ENCODE peak calls at places on chromosomes 6 and 20, in seven cellular contexts. P is stimulated activated effector memory CD8-positive, alpha-beta T cell treated with anti-CD3 and anti-CD28 coated beads, Interleukin-12 subunit alpha, Interleukin-12 subunit beta, amount 100 ng/mL, for 72 hours; N is HCT116; B is tibial nerve; H is posterior cingulate gyrus; C is left lobe of liver; S is astrocyte. X is an unnamed sample.

GRCh38 chr6:70797625-70798024 is 129.9 kb downstream of the SMAP1 start:
- DNase-seq in S (no peak), P (no peak), C (no peak), B (no peak), H (no peak), N (no peak), X (no peak)

GRCh38 chr6:159082039-159082815 is 37.4 kb upstream of the TAGAP start:
- DNase-seq in N (no peak), H (no peak), S (no peak), P (no peak), B (no peak), C (no peak), X (no peak)

GRCh38 chr20:61099786-61100185 is 152.3 kb upstream of the CDH4 start:
- DNase-seq in S (no peak), C (no peak), B (no peak), N (no peak), P (no peak), H (no peak), X (no peak)

GRCh38 chr6:35973670-35974222 is 50.7 kb downstream of the SLC26A8 start:
- DNase-seq in N (no peak), C (peak), S (no peak), B (no peak), P (peak), H (no peak), X (no peak)

GRCh38 chr6:137013031-137013430 is 31.7 kb downstream of the IL20RA start:
- DNase-seq in C (no peak), S (peak), B (no peak), H (no peak), P (no peak), N (no peak), X (no peak)

GRCh38 chr6:146582857-146583256 is 15.9 kb upstream of the ADGB start:
- DNase-seq in P (no peak), B (peak), H (peak), N (no peak), S (no peak), C (no peak), X (no peak)

GRCh38 chr6:146770965-146771735 is 172.4 kb downstream of the ADGB start:
- DNase-seq in C (peak), S (no peak), B (no peak), P (no peak), H (no peak), N (no peak), X (no peak)

GRCh38 chr6:155273438-155273837 is 9.6 kb downstream of the CLDN20 start:
- DNase-seq in C (no peak), P (no peak), B (no peak), N (no peak), H (no peak), S (peak), X (peak)